ENCODE peak calls at places on chromosomes 13 and 19, in ten cellular contexts. One of them, this sample, is unnamed.

GRCh38 chr13:114008964-114009589 is 35.2 kb upstream of the C13orf46 start:
- DNase-seq in NCI-H1105: no peak
- DNase-seq in IMR-90: no peak
- DNase-seq in SW 1271: no peak
- DNase-seq in AG08395: no peak
- DNase-seq in neural crest cell: no peak
- DNase-seq in AG10803: no peak
- DNase-seq in NCI-H1092: no peak
- DNase-seq in activated CD8-positive, alpha-beta memory T cell treated with anti-CD3 and anti-CD28 coated beads for 1 hour: no peak
- DNase-seq in NCI-H2171: no peak
- DNase-seq in this sample: no peak

GRCh38 chr19:27764186-27764804 is 1448.7 kb downstream of the UQCRFS1 start:
- DNase-seq in neural crest cell: no peak
- DNase-seq in activated CD8-positive, alpha-beta memory T cell treated with anti-CD3 and anti-CD28 coated beads for 1 hour: no peak
- DNase-seq in NCI-H2171: no peak
- DNase-seq in AG08395: no peak
- DNase-seq in AG10803: no peak
- DNase-seq in SW 1271: no peak
- DNase-seq in NCI-H1105: no peak
- DNase-seq in NCI-H1092: no peak
- DNase-seq in IMR-90: no peak
- DNase-seq in this sample: no peak

GRCh38 chr19:34350161-34350561 is 14.8 kb upstream of the GPI start:
- DNase-seq in AG08395: peak
- DNase-seq in SW 1271: no peak
- DNase-seq in NCI-H1092: no peak
- DNase-seq in NCI-H2171: no peak
- DNase-seq in activated CD8-positive, alpha-beta memory T cell treated with anti-CD3 and anti-CD28 coated beads for 1 hour: peak
- DNase-seq in neural crest cell: no peak
- DNase-seq in AG10803: peak
- DNase-seq in IMR-90: peak
- DNase-seq in NCI-H1105: no peak
- DNase-seq in this sample: no peak

GRCh38 chr13:94209110-94209509 is 270.4 kb downstream of the DCT start:
- DNase-seq in NCI-H1105: no peak
- DNase-seq in AG10803: no peak
- DNase-seq in IMR-90: no peak
- DNase-seq in neural crest cell: no peak
- DNase-seq in SW 1271: no peak
- DNase-seq in NCI-H1092: no peak
- DNase-seq in AG08395: peak
- DNase-seq in NCI-H2171: no peak
- DNase-seq in activated CD8-positive, alpha-beta memory T cell treated with anti-CD3 and anti-CD28 coated beads for 1 hour: no peak
- DNase-seq in this sample: no peak

GRCh38 chr13:97367427-97367826 is 66.5 kb upstream of the RAP2A start:
- DNase-seq in AG08395: peak
- DNase-seq in SW 1271: no peak
- DNase-seq in neural crest cell: no peak
- DNase-seq in IMR-90: peak
- DNase-seq in NCI-H1105: no peak
- DNase-seq in NCI-H1092: no peak
- DNase-seq in AG10803: peak
- DNase-seq in activated CD8-positive, alpha-beta memory T cell treated with anti-CD3 and anti-CD28 coated beads for 1 hour: no peak
- DNase-seq in NCI-H2171: no peak
- DNase-seq in this sample: no peak

GRCh38 chr19:6393982-6394412 is 1.0 kb upstream of the GTF2F1 start:
- DNase-seq in SW 1271: no peak
- DNase-seq in neural crest cell: no peak
- DNase-seq in IMR-90: no peak
- DNase-seq in activated CD8-positive, alpha-beta memory T cell treated with anti-CD3 and anti-CD28 coated beads for 1 hour: peak
- DNase-seq in NCI-H1105: no peak
- DNase-seq in NCI-H2171: peak
- DNase-seq in AG08395: no peak
- DNase-seq in NCI-H1092: no peak
- DNase-seq in AG10803: no peak
- DNase-seq in this sample: no peak

GRCh38 chr13:80157261-80157942 is 183.5 kb downstream of the SPRY2 start:
- DNase-seq in SW 1271: no peak
- DNase-seq in IMR-90: peak
- DNase-seq in NCI-H2171: no peak
- DNase-seq in activated CD8-positive, alpha-beta memory T cell treated with anti-CD3 and anti-CD28 coated beads for 1 hour: no peak
- DNase-seq in NCI-H1092: no peak
- DNase-seq in NCI-H1105: no peak
- DNase-seq in neural crest cell: no peak
- DNase-seq in AG10803: peak
- DNase-seq in AG08395: peak
- DNase-seq in this sample: no peak

GRCh38 chr19:55340144-55340783 is 588 bp downstream of the KMT5C start:
- DNase-seq in NCI-H1092: no peak
- DNase-seq in NCI-H1105: no peak
- DNase-seq in IMR-90: no peak
- DNase-seq in AG08395: no peak
- DNase-seq in NCI-H2171: no peak
- DNase-seq in SW 1271: no peak
- DNase-seq in neural crest cell: no peak
- DNase-seq in activated CD8-positive, alpha-beta memory T cell treated with anti-CD3 and anti-CD28 coated beads for 1 hour: no peak
- DNase-seq in AG10803: no peak
- DNase-seq in this sample: no peak

GRCh38 chr13:107992542-107992941 is 222.8 kb downstream of the LIG4 start:
- DNase-seq in activated CD8-positive, alpha-beta memory T cell treated with anti-CD3 and anti-CD28 coated beads for 1 hour: no peak
- DNase-seq in AG08395: no peak
- DNase-seq in NCI-H1105: no peak
- DNase-seq in SW 1271: no peak
- DNase-seq in NCI-H2171: no peak
- DNase-seq in neural crest cell: no peak
- DNase-seq in NCI-H1092: no peak
- DNase-seq in IMR-90: no peak
- DNase-seq in AG10803: no peak
- DNase-seq in this sample: no peak

GRCh38 chr19:3667037-3667638 is 33.1 kb downstream of the PIP5K1C start:
- DNase-seq in AG08395: no peak
- DNase-seq in SW 1271: no peak
- DNase-seq in NCI-H2171: no peak
- DNase-seq in IMR-90: no peak
- DNase-seq in NCI-H1092: no peak
- DNase-seq in AG10803: no peak
- DNase-seq in activated CD8-positive, alpha-beta memory T cell treated with anti-CD3 and anti-CD28 coated beads for 1 hour: no peak
- DNase-seq in neural crest cell: no peak
- DNase-seq in NCI-H1105: no peak
- DNase-seq in this sample: no peak

GRCh38 chr13:75705395-75705794 is 69.3 kb downstream of the LMO7 start:
- DNase-seq in IMR-90: peak
- DNase-seq in SW 1271: peak
- DNase-seq in neural crest cell: no peak
- DNase-seq in AG08395: peak
- DNase-seq in NCI-H2171: no peak
- DNase-seq in activated CD8-positive, alpha-beta memory T cell treated with anti-CD3 and anti-CD28 coated beads for 1 hour: no peak
- DNase-seq in NCI-H1105: no peak
- DNase-seq in AG10803: peak
- DNase-seq in NCI-H1092: no peak
- DNase-seq in this sample: no peak

GRCh38 chr13:46614582-46614981 is 61.6 kb downstream of the LRCH1 start:
- DNase-seq in neural crest cell: no peak
- DNase-seq in AG08395: no peak
- DNase-seq in IMR-90: peak
- DNase-seq in activated CD8-positive, alpha-beta memory T cell treated with anti-CD3 and anti-CD28 coated beads for 1 hour: no peak
- DNase-seq in NCI-H1092: no peak
- DNase-seq in SW 1271: no peak
- DNase-seq in NCI-H1105: no peak
- DNase-seq in AG10803: no peak
- DNase-seq in NCI-H2171: no peak
- DNase-seq in this sample: no peak

GRCh38 chr19:43616306-43616705 is 3.1 kb downstream of the ZNF428 start:
- DNase-seq in activated CD8-positive, alpha-beta memory T cell treated with anti-CD3 and anti-CD28 coated beads for 1 hour: no peak
- DNase-seq in AG08395: no peak
- DNase-seq in AG10803: no peak
- DNase-seq in NCI-H2171: no peak
- DNase-seq in IMR-90: no peak
- DNase-seq in neural crest cell: no peak
- DNase-seq in NCI-H1105: no peak
- DNase-seq in SW 1271: no peak
- DNase-seq in NCI-H1092: no peak
- DNase-seq in this sample: no peak

GRCh38 chr19:35787227-35787799 is 11.9 kb downstream of the ARHGAP33 start:
- DNase-seq in NCI-H1092: no peak
- DNase-seq in SW 1271: no peak
- DNase-seq in neural crest cell: no peak
- DNase-seq in AG08395: no peak
- DNase-seq in activated CD8-positive, alpha-beta memory T cell treated with anti-CD3 and anti-CD28 coated beads for 1 hour: no peak
- DNase-seq in AG10803: no peak
- DNase-seq in NCI-H1105: no peak
- DNase-seq in NCI-H2171: no peak
- DNase-seq in IMR-90: no peak
- DNase-seq in this sample: no peak

GRCh38 chr19:15365264-15365663 is 14.3 kb downstream of the AKAP8 start:
- DNase-seq in NCI-H2171: no peak
- DNase-seq in AG08395: no peak
- DNase-seq in SW 1271: no peak
- DNase-seq in NCI-H1105: no peak
- DNase-seq in AG10803: no peak
- DNase-seq in IMR-90: no peak
- DNase-seq in NCI-H1092: no peak
- DNase-seq in activated CD8-positive, alpha-beta memory T cell treated with anti-CD3 and anti-CD28 coated beads for 1 hour: no peak
- DNase-seq in neural crest cell: no peak
- DNase-seq in this sample: no peak

GRCh38 chr13:31638577-31638976 is 100.7 kb upstream of the RXFP2 start:
- DNase-seq in NCI-H1092: no peak
- DNase-seq in AG08395: peak
- DNase-seq in AG10803: peak
- DNase-seq in NCI-H2171: no peak
- DNase-seq in IMR-90: peak
- DNase-seq in SW 1271: peak
- DNase-seq in NCI-H1105: no peak
- DNase-seq in neural crest cell: no peak
- DNase-seq in activated CD8-positive, alpha-beta memory T cell treated with anti-CD3 and anti-CD28 coated beads for 1 hour: no peak
- DNase-seq in this sample: no peak

GRCh38 chr13:42396901-42397670 is 125.1 kb downstream of the AKAP11 start:
- DNase-seq in IMR-90: no peak
- DNase-seq in SW 1271: no peak
- DNase-seq in NCI-H1092: no peak
- DNase-seq in activated CD8-positive, alpha-beta memory T cell treated with anti-CD3 and anti-CD28 coated beads for 1 hour: no peak
- DNase-seq in neural crest cell: no peak
- DNase-seq in NCI-H2171: no peak
- DNase-seq in AG08395: no peak
- DNase-seq in NCI-H1105: no peak
- DNase-seq in AG10803: no peak
- DNase-seq in this sample: no peak

GRCh38 chr19:1262687-1263123 is 6.4 kb upstream of the CIRBP start:
- DNase-seq in AG10803: no peak
- DNase-seq in neural crest cell: no peak
- DNase-seq in NCI-H2171: no peak
- DNase-seq in NCI-H1105: no peak
- DNase-seq in activated CD8-positive, alpha-beta memory T cell treated with anti-CD3 and anti-CD28 coated beads for 1 hour: no peak
- DNase-seq in SW 1271: no peak
- DNase-seq in IMR-90: no peak
- DNase-seq in NCI-H1092: no peak
- DNase-seq in AG08395: no peak
- DNase-seq in this sample: no peak

This sample was measured in anterior cingulate cortex.